ENCODE peak calls at places on chromosomes 5 and 9, in nine cellular contexts. O is mesendoderm, R is NT2/D1, W is SK-N-SH, L is OCI-LY7, J is mammary epithelial cell, I is thoracic aorta, K is left ventricle myocardium inferior, Y is GM23248. D is an unnamed sample. For H3K4me1, the result is how much of the 10 kb centered on the place peaks cover.

GRCh38 chr9:113995963-113996362 is 82.1 kb downstream of the AMBP start:
- DNase-seq in J (no peak), W (no peak), Y (no peak), L (no peak), R (no peak), O (no peak), K (no peak), I (no peak), D (peak)

GRCh38 chr5:112616812-112617547 is 120.7 kb upstream of the APC start:
- DNase-seq in Y (peak), J (no peak), L (no peak), K (no peak), R (no peak), I (no peak), W (no peak), O (no peak), D (no peak)

GRCh38 chr5:115186794-115187193 is 17.1 kb upstream of the TRIM36 start:
- DNase-seq in J (no peak), K (no peak), W (no peak), O (no peak), I (no peak), R (no peak), L (no peak), Y (peak), D (no peak)

GRCh38 chr5:125032286-125032685 is 285.8 kb upstream of the ZNF608 start:
- DNase-seq in W (no peak), I (no peak), K (no peak), L (no peak), O (peak), R (no peak), J (no peak), Y (peak), D (no peak)

GRCh38 chr9:93955356-93956182 is 414 bp upstream of the BARX1 start:
- DNase-seq in O (peak), W (peak), I (no peak), L (no peak), Y (peak), R (no peak), J (no peak), K (no peak), D (no peak)

GRCh38 chr5:87339986-87340385 is 72.3 kb downstream of the RASA1 start:
- DNase-seq in Y (no peak), K (no peak), R (no peak), J (no peak), W (no peak), O (no peak), L (no peak), I (no peak), D (no peak)

GRCh38 chr5:128412145-128412930 is 125.7 kb downstream of the FBN2 start:
- DNase-seq in O (peak), Y (no peak), K (no peak), R (no peak), L (no peak), I (no peak), W (no peak), J (no peak), D (no peak)

GRCh38 chr5:1761453-1761755 is 38.2 kb downstream of the MRPL36 start:
- DNase-seq in K (no peak), O (no peak), I (no peak), W (no peak), L (no peak), R (no peak), Y (no peak), J (no peak), D (no peak)

GRCh38 chr5:68919988-68920490 is 173.8 kb upstream of the SLC30A5 start:
- DNase-seq in I (no peak), K (no peak), W (no peak), J (no peak), Y (no peak), O (no peak), R (no peak), L (no peak), D (no peak)

GRCh38 chr9:83526901-83527300 is 11.3 kb downstream of the FRMD3 start:
- DNase-seq in L (no peak), I (no peak), O (peak), Y (no peak), W (no peak), R (no peak), K (no peak), J (no peak), D (no peak)

GRCh38 chr5:32173394-32174010 is 617 bp downstream of the GOLPH3 start:
- DNase-seq in O (peak), L (peak), W (peak), J (peak), Y (peak), R (no peak), K (peak), I (no peak), D (peak)

GRCh38 chr5:69484891-69485290 is 7.7 kb upstream of the OCLN start:
- DNase-seq in Y (peak), W (no peak), I (no peak), L (no peak), K (no peak), J (no peak), R (no peak), O (peak), D (no peak)

GRCh38 chr5:154483654-154484392 is 5.8 kb upstream of the HAND1 start:
- DNase-seq in O (no peak), R (no peak), Y (no peak), L (no peak), I (no peak), W (no peak), J (no peak), K (no peak), D (no peak)

GRCh38 chr9:92645041-92645440 is 24.9 kb downstream of the IPPK start:
- DNase-seq in I (no peak), R (no peak), O (no peak), J (no peak), L (no peak), W (no peak), K (no peak), Y (no peak), D (no peak)

GRCh38 chr5:82257729-82258128 is 20.4 kb downstream of the RPS23 start:
- DNase-seq in Y (no peak), J (no peak), K (no peak), I (no peak), W (no peak), R (no peak), O (peak), L (no peak), D (no peak)

GRCh38 chr9:138028596-138028995 is 151.0 kb downstream of the CACNA1B start:
- DNase-seq in R (no peak), O (no peak), K (no peak), J (no peak), Y (no peak), L (peak), I (no peak), W (no peak), D (no peak)

GRCh38 chr5:134100283-134101011 is 14.0 kb upstream of the TCF7 start:
- DNase-seq in W (peak), Y (peak), K (no peak), O (peak), R (no peak), I (no peak), J (peak), L (peak), D (no peak)

GRCh38 chr9:92506184-92506857 is 24.0 kb upstream of the ASPN start:
- DNase-seq in Y (peak), O (no peak), R (no peak), W (no peak), K (no peak), I (peak), J (peak), L (no peak), D (no peak)

GRCh38 chr9:95570646-95571045 is 53.9 kb upstream of the PTCH1 start:
- DNase-seq in L (no peak), O (peak), K (no peak), W (no peak), I (no peak), Y (peak), J (no peak), R (no peak), D (no peak)

GRCh38 chr5:50958852-50959457 is 292.5 kb downstream of the PARP8 start:
- DNase-seq in L (peak), K (no peak), W (peak), I (no peak), R (no peak), Y (peak), J (peak), O (peak), D (peak)

GRCh38 chr5:154303133-154303532 is 112.6 kb downstream of the GALNT10 start:
- DNase-seq in Y (no peak), L (no peak), O (no peak), R (no peak), I (no peak), J (no peak), K (no peak), W (no peak), D (no peak)

GRCh38 chr5:56659991-56660390 is 155.4 kb upstream of the MAP3K1 start:
- DNase-seq in L (no peak), J (no peak), R (no peak), W (no peak), Y (no peak), K (no peak), O (no peak), I (no peak), D (no peak)

GRCh38 chr5:124976086-124976485 is 229.6 kb upstream of the ZNF608 start:
- DNase-seq in O (no peak), W (no peak), Y (no peak), I (no peak), L (no peak), R (no peak), K (no peak), J (no peak), D (no peak)

GRCh38 chr5:1288439-1289335 is 6.2 kb downstream of the TERT start:
- DNase-seq in Y (no peak), K (no peak), R (no peak), O (no peak), I (no peak), L (no peak), J (no peak), W (no peak), D (no peak)

GRCh38 chr9:35689601-35690446 is at the start of gene TPM2:
- DNase-seq in J (peak), R (peak), O (peak), W (peak), K (peak), L (no peak), I (peak), Y (peak), D (peak)

GRCh38 chr5:76363385-76364261 is 39.5 kb upstream of the IQGAP2 start:
- DNase-seq in K (no peak), W (no peak), J (no peak), L (peak), O (no peak), R (no peak), I (no peak), Y (no peak), D (no peak)

GRCh38 chr9:132578367-132578932 is 4.0 kb upstream of the BARHL1 start:
- DNase-seq in L (no peak), I (no peak), K (no peak), J (no peak), W (no peak), Y (no peak), O (no peak), R (no peak), D (no peak)

DNA sequence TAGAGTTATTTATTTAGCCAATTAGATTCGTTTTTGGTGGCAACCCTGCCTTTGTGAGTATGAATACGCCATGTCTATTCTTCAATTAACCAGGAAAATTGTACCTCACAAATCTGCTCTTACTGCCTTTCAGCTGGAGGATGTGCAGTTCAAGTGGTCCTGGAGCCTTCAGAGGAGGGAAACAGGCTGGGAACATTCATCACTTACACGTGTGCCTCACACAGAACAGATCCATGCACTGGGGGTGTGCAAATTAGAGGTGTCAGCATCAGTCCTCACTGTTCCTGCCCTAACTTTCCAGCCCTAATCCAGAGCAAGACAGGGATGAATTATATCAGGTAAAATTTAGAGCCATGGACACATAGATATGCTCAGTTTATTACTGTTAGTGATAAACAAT is 65.4 kb downstream of the SEMA5A start:
- DNase-seq in J (no peak), R (no peak), L (no peak), Y (no peak), W (no peak), K (no peak), O (no peak), I (no peak), D (no peak)
- H3K4me1 ChIP-seq in J (under half), R (under half), L (under half), Y (under half), W (under half), K (under half), O (under half), I (under half), D (under half)

GRCh38 chr5:108638021-108638420 is 109.7 kb upstream of the FER start:
- DNase-seq in I (no peak), K (no peak), J (no peak), W (no peak), R (no peak), O (no peak), L (no peak), Y (peak), D (no peak)
- H3K4me1 ChIP-seq in I (under half), K (under half), J (under half), W (under half), R (under half), O (under half), L (under half), Y (under half), D (under half)

DNA sequence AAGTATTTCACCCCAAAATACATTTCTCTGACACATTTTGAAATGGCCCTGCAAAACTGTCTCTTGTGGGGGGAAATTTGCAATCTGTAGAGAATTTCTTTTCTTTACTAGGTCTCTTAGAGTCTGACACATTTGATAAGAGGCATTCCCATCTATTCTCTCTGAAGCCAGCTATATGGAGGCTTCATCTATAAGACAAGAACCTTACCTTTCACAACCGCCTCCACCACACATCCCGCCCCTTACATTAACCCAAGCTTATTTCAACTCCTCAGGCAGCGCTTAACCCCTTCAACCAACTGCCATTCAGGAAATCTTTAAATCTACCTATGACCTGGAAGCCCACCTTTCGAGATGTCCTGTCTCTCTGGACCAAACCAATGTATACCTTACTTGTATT is 829.5 kb downstream of the TLE4 start:
- DNase-seq in W (no peak), R (no peak), Y (no peak), J (no peak), L (no peak), I (no peak), K (no peak), O (no peak), D (no peak)
- H3K4me1 ChIP-seq in W (under half), R (under half), Y (under half), J (under half), L (under half), I (under half), K (under half), O (under half), D (under half)

DNA sequence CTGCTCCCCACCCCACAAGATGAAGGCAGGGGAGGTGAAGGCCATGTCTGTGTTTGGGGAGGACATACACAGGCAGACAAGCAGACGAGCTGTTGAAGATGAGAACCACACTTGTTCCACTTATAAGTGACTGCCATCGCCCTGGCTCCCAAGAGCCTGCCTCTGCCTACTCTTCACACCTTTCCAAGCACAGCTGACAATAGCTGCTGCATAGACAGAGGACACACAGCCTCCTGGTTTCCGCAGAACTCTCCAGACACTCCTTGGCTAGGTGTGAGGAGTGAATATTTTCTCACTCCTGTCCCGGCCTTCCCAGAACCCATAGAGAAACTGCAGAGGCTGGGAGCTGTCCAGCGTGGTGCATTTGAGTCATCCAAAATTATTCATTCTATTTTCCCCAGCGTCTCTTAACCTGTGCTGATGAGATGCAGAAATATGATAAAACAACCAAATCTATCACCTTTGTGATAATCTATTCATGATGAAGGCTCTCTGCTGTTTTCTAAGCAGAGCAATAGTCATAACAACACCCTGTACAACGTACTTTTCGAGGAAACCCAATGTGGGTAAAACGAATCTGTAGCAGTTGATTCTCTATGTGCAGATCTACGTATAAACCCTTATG is 24.7 kb downstream of the KLF9 start:
- DNase-seq in R (no peak), I (no peak), K (no peak), W (no peak), J (peak), O (peak), L (no peak), Y (peak), D (peak)
- H3K4me1 ChIP-seq in R (under half), I (under half), K (half or more), W (under half), J (under half), O (under half), L (under half), Y (under half), D (half or more)

DNA sequence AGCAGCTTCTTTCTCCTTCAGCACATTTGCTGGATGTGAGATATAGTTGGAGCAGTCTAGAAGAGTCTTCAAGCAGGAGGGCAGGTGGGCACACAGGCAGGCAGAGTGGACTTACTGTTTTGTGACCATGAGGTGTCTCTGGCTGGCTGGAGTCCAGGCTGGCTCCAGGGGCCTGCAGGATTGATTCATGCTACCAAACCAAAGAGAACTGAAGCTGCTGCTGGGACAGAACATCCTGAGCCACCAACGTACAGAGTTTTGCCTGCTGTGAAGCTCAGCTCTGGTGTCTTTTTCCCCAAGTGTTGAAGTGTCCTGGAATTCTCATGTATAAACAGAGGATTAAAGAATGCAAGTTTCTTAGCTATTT is 45.7 kb downstream of the CYSTM1 start:
- DNase-seq in O (no peak), J (no peak), W (no peak), R (no peak), L (no peak), K (no peak), I (no peak), Y (no peak), D (no peak)
- H3K4me1 ChIP-seq in O (under half), J (under half), W (under half), R (under half), L (under half), K (half or more), I (under half), Y (under half), D (half or more)

GRCh38 chr9:129320575-129321311 is 142.7 kb upstream of the IER5L start:
- DNase-seq in Y (peak), L (no peak), R (no peak), W (peak), O (peak), K (peak), J (no peak), I (no peak), D (peak)

GRCh38 chr9:129319938-129320481 is 141.9 kb upstream of the IER5L start:
- DNase-seq in K (no peak), O (no peak), L (no peak), R (no peak), I (no peak), Y (no peak), W (no peak), J (no peak), D (no peak)

GRCh38 chr9:129322022-129322621 is 144.1 kb upstream of the IER5L start:
- DNase-seq in Y (no peak), J (no peak), W (no peak), L (no peak), K (no peak), O (no peak), I (no peak), R (no peak), D (no peak)

GRCh38 chr9:129322641-129323375 is 144.7 kb upstream of the IER5L start:
- DNase-seq in L (no peak), J (no peak), W (no peak), K (no peak), R (no peak), I (no peak), O (no peak), Y (no peak), D (no peak)

DNA sequence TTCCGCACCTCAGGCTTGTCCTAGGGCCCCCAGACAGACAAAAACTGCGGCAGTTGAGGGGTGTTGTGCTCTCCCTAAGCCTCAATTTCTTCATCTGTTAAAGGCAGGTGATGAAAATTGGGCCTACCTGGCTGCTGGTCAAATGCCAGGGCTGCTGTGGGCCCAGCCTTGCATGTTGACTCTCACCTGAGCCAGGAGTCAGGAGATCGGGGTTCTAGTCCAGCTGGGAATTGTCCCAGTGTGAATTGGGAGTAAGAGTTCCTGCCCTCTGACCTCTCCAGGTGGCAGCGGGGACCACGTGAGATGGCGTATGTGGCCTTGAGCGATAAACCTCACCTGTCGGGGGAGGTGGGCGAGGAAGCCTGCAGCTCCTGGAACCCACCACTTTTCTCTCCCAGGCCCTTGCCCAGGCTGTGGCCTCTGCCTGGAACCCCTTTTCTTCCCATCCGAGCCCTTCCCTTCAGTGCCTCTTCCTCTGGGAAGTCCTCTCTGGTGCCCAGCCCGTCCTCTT is 143.5 kb upstream of the IER5L start:
- DNase-seq in W (no peak), K (no peak), Y (no peak), J (no peak), I (no peak), L (no peak), R (no peak), O (no peak), D (peak)
- H3K4me1 ChIP-seq in W (under half), K (half or more), Y (under half), J (under half), I (under half), L (under half), R (under half), O (under half), D (half or more)

GRCh38 chr9:127794001-127794791 is 8.4 kb downstream of the CDK9 start:
- DNase-seq in L (no peak), I (no peak), O (no peak), R (no peak), K (no peak), J (no peak), W (no peak), Y (no peak), D (no peak)
- H3K4me1 ChIP-seq in L (under half), I (under half), O (under half), R (under half), K (half or more), J (under half), W (under half), Y (under half), D (under half)

D was measured in adrenal gland.